ENCODE peak calls at places on chromosome 2, in ten cellular contexts. O is left lung; F is SJCRH30; G is hepatocyte; I is pancreas; X is CD8-positive, alpha-beta T cell; K is body of pancreas; W is IMR-90; T is fibroblast of lung; U is lower lobe of right lung. E is an unnamed sample.

GRCh38 chr2:222239945-222240675 is 58.7 kb downstream of the PAX3 start:
- DNase-seq in O (no peak), F (no peak), G (peak; percentile 10), I (peak; percentile 48), X (no peak), K (peak; percentile 15), W (no peak), T (no peak), U (no peak), E (no peak)

GRCh38 chr2:111069722-111070121 is 51.0 kb upstream of the BCL2L11 start:
- DNase-seq in O (no peak), F (no peak), G (no peak), I (no peak), X (no peak), K (no peak), W (no peak), T (no peak), U (no peak), E (no peak)

GRCh38 chr2:219661197-219661954 is 33.9 kb downstream of the SLC4A3 start:
- DNase-seq in O (no peak), F (no peak), G (peak; percentile 37), I (no peak), X (no peak), K (no peak), W (peak; percentile 45), T (peak; percentile 75), U (no peak), E (no peak)

GRCh38 chr2:153477641-153478288 is 797 bp downstream of the RPRM start:
- DNase-seq in O (no peak), F (no peak), G (peak; percentile 21), I (peak; percentile 58), X (no peak), K (no peak), W (no peak), T (no peak), U (no peak), E (no peak)

GRCh38 chr2:205660521-205661124 is 21.7 kb upstream of the NRP2 start:
- DNase-seq in O (no peak), F (peak; percentile 80), G (no peak), I (no peak), X (no peak), K (no peak), W (peak; percentile 98), T (peak; percentile 97), U (no peak), E (no peak)

GRCh38 chr2:229401126-229401865 is 130.2 kb upstream of the PID1 start:
- DNase-seq in O (no peak), F (no peak), G (no peak), I (no peak), X (no peak), K (no peak), W (no peak), T (no peak), U (no peak), E (no peak)

GRCh38 chr2:41400057-41400665 is 647.7 kb upstream of the PKDCC start:
- DNase-seq in O (no peak), F (peak; percentile 36), G (peak; percentile 46), I (no peak), X (no peak), K (no peak), W (no peak), T (peak; percentile 0), U (no peak), E (no peak)

GRCh38 chr2:109020217-109020637 is 31.2 kb upstream of the EDAR start:
- DNase-seq in O (no peak), F (no peak), G (no peak), I (no peak), X (no peak), K (no peak), W (peak; percentile 7), T (peak; percentile 65), U (no peak), E (no peak)

GRCh38 chr2:67528320-67528719 is 131.2 kb downstream of the ETAA1 start:
- DNase-seq in O (no peak), F (no peak), G (no peak), I (no peak), X (no peak), K (no peak), W (no peak), T (no peak), U (no peak), E (no peak)

GRCh38 chr2:127733816-127734537 is 32.7 kb downstream of the SFT2D3 start:
- DNase-seq in O (no peak), F (no peak), G (no peak), I (no peak), X (no peak), K (no peak), W (peak; percentile 21), T (peak; percentile 61), U (no peak), E (no peak)

DNA sequence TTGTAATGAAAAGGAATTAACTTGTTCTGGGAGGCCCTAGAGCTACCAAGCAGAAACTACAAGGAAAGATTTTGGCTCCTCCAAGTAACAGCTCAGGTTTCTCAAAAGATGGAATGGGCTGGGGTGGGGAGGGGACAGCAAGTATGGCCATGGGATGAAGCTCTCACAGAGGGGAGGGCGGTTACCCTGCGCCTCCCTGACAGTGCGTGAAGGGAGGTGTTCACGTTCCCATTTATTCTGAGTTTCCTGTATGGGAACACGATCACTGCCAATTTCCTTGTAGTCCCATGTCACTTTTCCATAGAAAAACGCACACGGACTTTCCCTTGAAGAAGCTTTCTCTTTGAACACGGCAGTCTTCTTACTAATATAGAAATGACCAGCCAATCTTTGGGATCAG is 17.0 kb downstream of the CDC42EP3 start:
- DNase-seq in O (no peak), F (no peak), G (no peak), I (no peak), X (no peak), K (no peak), W (no peak), T (no peak), U (no peak), E (no peak)
- H3K4me1 ChIP-seq in O (peaks cover 100% of the 10 kb centered on the region), F (peaks cover 60% of the 10 kb centered on the region), G (peaks cover 29% of the 10 kb centered on the region), I (peaks cover 4% of the 10 kb centered on the region), X (peaks cover 82% of the 10 kb centered on the region), K (peaks cover 28% of the 10 kb centered on the region), W (peaks cover 57% of the 10 kb centered on the region), T (peaks cover 23% of the 10 kb centered on the region), U (peaks cover 97% of the 10 kb centered on the region), E (no peaks in the 10 kb centered on the region)

DNA sequence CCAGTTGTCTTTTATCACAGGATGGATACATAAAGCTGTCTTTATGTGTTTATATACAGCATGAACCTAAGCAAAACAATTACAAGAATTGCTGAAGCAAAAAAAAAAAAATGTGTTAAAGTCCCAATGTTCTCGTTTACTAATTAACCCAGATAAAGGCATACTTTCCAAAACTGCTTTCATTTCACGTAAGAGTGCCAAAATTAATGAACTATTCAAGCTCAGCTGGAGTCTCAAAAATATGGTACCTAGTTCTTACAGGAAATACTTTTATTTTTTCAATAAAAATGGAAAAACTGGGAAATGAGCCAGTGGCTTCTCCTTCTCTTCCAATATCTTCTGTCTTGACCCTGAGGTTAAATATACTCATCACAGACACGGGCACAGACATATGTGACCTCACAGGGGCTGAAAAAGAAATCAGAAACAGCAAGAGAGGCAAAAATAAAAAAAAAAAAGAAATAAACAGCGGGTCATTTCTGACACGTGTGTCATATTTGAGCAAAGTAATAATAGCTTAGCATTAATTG is 157.9 kb upstream of the MMADHC start:
- DNase-seq in O (no peak), F (no peak), G (no peak), I (no peak), X (no peak), K (no peak), W (no peak), T (no peak), U (no peak), E (no peak)
- H3K4me1 ChIP-seq in O (no peaks in the 10 kb centered on the region), F (peaks cover 29% of the 10 kb centered on the region), G (peaks cover 11% of the 10 kb centered on the region), I (no peaks in the 10 kb centered on the region), X (no peaks in the 10 kb centered on the region), K (peaks cover 14% of the 10 kb centered on the region), W (peaks cover 28% of the 10 kb centered on the region), T (peaks cover 23% of the 10 kb centered on the region), U (no peaks in the 10 kb centered on the region), E (no peaks in the 10 kb centered on the region)

GRCh38 chr2:27964067-27964466 is 73.5 kb downstream of the BABAM2 start:
- DNase-seq in O (no peak), F (no peak), G (no peak), I (no peak), X (no peak), K (no peak), W (no peak), T (no peak), U (no peak), E (no peak)
- H3K4me1 ChIP-seq in O (peaks cover 32% of the 10 kb centered on the region), F (peaks cover 10% of the 10 kb centered on the region), G (peaks cover 17% of the 10 kb centered on the region), I (peaks cover 14% of the 10 kb centered on the region), X (peaks cover 35% of the 10 kb centered on the region), K (peaks cover 23% of the 10 kb centered on the region), W (peaks cover 6% of the 10 kb centered on the region), T (peaks cover 22% of the 10 kb centered on the region), U (peaks cover 22% of the 10 kb centered on the region), E (no peaks in the 10 kb centered on the region)

GRCh38 chr2:203693242-203693879 is 13.1 kb upstream of the CD28 start:
- DNase-seq in O (no peak), F (no peak), G (no peak), I (no peak), X (no peak), K (no peak), W (no peak), T (no peak), U (no peak), E (no peak)
- H3K4me1 ChIP-seq in O (peaks cover 25% of the 10 kb centered on the region), F (peaks cover 64% of the 10 kb centered on the region), G (peaks cover 5% of the 10 kb centered on the region), I (no peaks in the 10 kb centered on the region), X (peaks cover 3% of the 10 kb centered on the region), K (no peaks in the 10 kb centered on the region), W (peaks cover 3% of the 10 kb centered on the region), T (peaks cover 6% of the 10 kb centered on the region), U (peaks cover 49% of the 10 kb centered on the region), E (no peaks in the 10 kb centered on the region)

DNA sequence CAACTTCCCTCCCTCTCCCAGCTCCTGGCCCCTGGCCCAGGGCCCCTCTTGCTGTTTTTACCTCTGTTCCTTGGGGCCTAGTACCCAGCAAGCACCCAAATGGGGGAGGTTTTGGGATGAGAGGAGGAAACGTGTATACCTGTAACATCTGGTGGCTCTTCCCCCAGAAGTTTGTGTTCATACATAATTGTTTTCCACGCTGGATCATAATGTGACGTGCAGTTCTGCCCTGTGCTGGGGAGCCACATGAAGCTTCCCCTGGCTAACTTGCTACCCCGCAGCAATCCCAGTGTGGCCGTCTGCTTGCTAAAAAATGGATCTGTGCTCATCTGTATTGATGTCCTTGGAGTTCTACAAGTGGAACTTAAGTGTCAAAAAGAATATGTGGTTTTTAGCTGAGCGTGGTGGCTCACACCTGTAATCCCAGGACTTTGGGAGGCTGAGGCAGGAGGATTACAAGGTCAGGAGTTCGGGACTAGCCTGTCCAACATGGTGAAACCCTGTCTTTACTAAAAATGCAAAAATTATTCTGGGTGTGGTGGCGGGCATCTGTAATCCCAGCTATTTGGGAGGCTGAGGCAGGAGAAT is 36.5 kb downstream of the ANO7 start:
- DNase-seq in O (no peak), F (no peak), G (no peak), I (no peak), X (no peak), K (no peak), W (no peak), T (no peak), U (no peak), E (no peak)
- H3K4me1 ChIP-seq in O (peaks cover 10% of the 10 kb centered on the region), F (peaks cover 4% of the 10 kb centered on the region), G (peaks cover 8% of the 10 kb centered on the region), I (no peaks in the 10 kb centered on the region), X (no peaks in the 10 kb centered on the region), K (peaks cover 14% of the 10 kb centered on the region), W (peaks cover 9% of the 10 kb centered on the region), T (peaks cover 12% of the 10 kb centered on the region), U (no peaks in the 10 kb centered on the region), E (peaks cover 15% of the 10 kb centered on the region)